ENCODE peak calls at places on chromosomes 2 and 18, in five cellular contexts. L, P, F, Y and H are unnamed samples.

GRCh38 chr2:25257032-25257455 is 84.7 kb downstream of the DNMT3A start:
- DNase-seq in L (no peak), P (no peak), F (peak; percentile 50), Y (no peak), H (peak; percentile 84)

GRCh38 chr18:63346471-63347183 is 20.4 kb downstream of the KDSR start:
- DNase-seq in L (no peak), P (peak; percentile 50), F (peak; percentile 31), Y (no peak), H (no peak)

GRCh38 chr2:34178482-34178881 is 579.4 kb upstream of the FAM98A start:
- DNase-seq in L (no peak), P (no peak), F (no peak), Y (no peak), H (no peak)

GRCh38 chr2:22788749-22789148 is 596.2 kb upstream of the KLHL29 start:
- DNase-seq in L (no peak), P (peak; percentile 11), F (no peak), Y (no peak), H (no peak)

GRCh38 chr2:47133046-47133445 is 22.1 kb downstream of the STPG4 start:
- DNase-seq in L (no peak), P (no peak), F (no peak), Y (no peak), H (no peak)

GRCh38 chr18:6561893-6562292 is 147.2 kb upstream of the L3MBTL4 start:
- DNase-seq in L (no peak), P (no peak), F (no peak), Y (no peak), H (no peak)

GRCh38 chr2:3503046-3503445 is 16.3 kb downstream of the ADI1 start:
- DNase-seq in L (no peak), P (no peak), F (no peak), Y (no peak), H (no peak)

GRCh38 chr2:161136194-161136593 is 24.0 kb upstream of the TANK start:
- DNase-seq in L (no peak), P (no peak), F (no peak), Y (no peak), H (no peak)

GRCh38 chr2:212592695-212593094 is 54.1 kb upstream of the ERBB4 start:
- DNase-seq in L (no peak), P (no peak), F (no peak), Y (no peak), H (no peak)

GRCh38 chr18:55401638-55402191 is 186.3 kb downstream of the TCF4 start:
- DNase-seq in L (peak; percentile 61), P (peak; percentile 33), F (no peak), Y (no peak), H (peak; percentile 72)

GRCh38 chr2:157312866-157313486 is 12.6 kb downstream of the ERMN start:
- DNase-seq in L (peak; percentile 24), P (no peak), F (no peak), Y (no peak), H (no peak)

GRCh38 chr2:48510329-48510728 is 19.6 kb upstream of the STON1 start:
- DNase-seq in L (peak; percentile 62), P (no peak), F (no peak), Y (no peak), H (no peak)

GRCh38 chr2:240327566-240327965 is 107.9 kb upstream of the GPC1 start:
- DNase-seq in L (no peak), P (no peak), F (no peak), Y (no peak), H (no peak)

GRCh38 chr2:230774348-230774951 is 61.8 kb downstream of the CAB39 start:
- DNase-seq in L (peak; percentile 83), P (peak; percentile 73), F (no peak), Y (no peak), H (peak; percentile 75)

GRCh38 chr2:27720004-27720551 is 51.4 kb upstream of the MRPL33 start:
- DNase-seq in L (peak; percentile 87), P (peak; percentile 98), F (peak; percentile 87), Y (no peak), H (peak; percentile 75)

GRCh38 chr2:173059941-173060575 is 15.6 kb upstream of the MAP3K20 start:
- DNase-seq in L (peak; percentile 45), P (no peak), F (no peak), Y (no peak), H (no peak)

GRCh38 chr2:216690451-216691209 is 4.7 kb downstream of the IGFBP5 start:
- DNase-seq in L (peak; percentile 84), P (no peak), F (no peak), Y (no peak), H (no peak)

GRCh38 chr2:217642944-217643343 is 359.9 kb downstream of the TNS1 start:
- DNase-seq in L (no peak), P (no peak), F (no peak), Y (no peak), H (no peak)

GRCh38 chr2:2635025-2635528 is 304.0 kb upstream of the MYT1L start:
- DNase-seq in L (no peak), P (no peak), F (no peak), Y (no peak), H (no peak)

GRCh38 chr2:128308889-128309288 is 9.8 kb downstream of the HS6ST1 start:
- DNase-seq in L (no peak), P (no peak), F (no peak), Y (no peak), H (no peak)

GRCh38 chr2:150486539-150487484 is 655 bp downstream of the RND3 start:
- DNase-seq in L (peak; percentile 23), P (peak; percentile 49), F (peak; percentile 37), Y (no peak), H (peak; percentile 66)

GRCh38 chr2:54085069-54085468 is 30.3 kb upstream of the ACYP2 start:
- DNase-seq in L (no peak), P (no peak), F (no peak), Y (no peak), H (no peak)